ENCODE peak calls at places on chromosome 1, in seven cellular contexts. V is mesendoderm, W is endothelial cell of umbilical vein, Z is K562, O is mammary epithelial cell, G is fibroblast of lung, Y is neural progenitor cell. B is an unnamed sample. For H3K27me3, the result is how much of the 10 kb centered on the place peaks cover.

GRCh38 chr1:231628207-231628876 is 1.8 kb downstream of the DISC1 start:
- DNase-seq in V (no peak), W (peak), Z (no peak), O (no peak), G (no peak), Y (no peak), B (peak)

GRCh38 chr1:35883681-35884155 is 709 bp downstream of the AGO1 start:
- DNase-seq in V (peak), W (peak), Z (peak), O (peak), G (peak), Y (peak), B (peak)

GRCh38 chr1:227946624-227947424 is 908 bp downstream of the WNT9A start:
- DNase-seq in V (peak), W (no peak), Z (peak), O (peak), G (peak), Y (peak), B (peak)

GRCh38 chr1:147720557-147720956 is 39.8 kb downstream of the GJA5 start:
- DNase-seq in V (no peak), W (no peak), Z (no peak), O (no peak), G (no peak), Y (no peak), B (no peak)

GRCh38 chr1:202806845-202807366 is 1.3 kb downstream of the KDM5B start:
- DNase-seq in V (peak), W (peak), Z (peak), O (peak), G (peak), Y (peak), B (peak)

GRCh38 chr1:2275796-2276536 is 47.8 kb downstream of the SKI start:
- DNase-seq in V (peak), W (no peak), Z (peak), O (no peak), G (peak), Y (no peak), B (no peak)

GRCh38 chr1:167821969-167822685 is 91.8 kb downstream of the ADCY10 start:
- DNase-seq in V (peak), W (no peak), Z (peak), O (no peak), G (peak), Y (no peak), B (no peak)

GRCh38 chr1:114286960-114287359 is 133.3 kb upstream of the SYT6 start:
- DNase-seq in V (peak), W (no peak), Z (no peak), O (no peak), G (no peak), Y (no peak), B (no peak)

GRCh38 chr1:212814989-212815388 is 23.3 kb downstream of the TATDN3 start:
- DNase-seq in V (no peak), W (peak), Z (peak), O (no peak), G (no peak), Y (no peak), B (peak)

GRCh38 chr1:217535601-217536377 is 95.1 kb downstream of the GPATCH2 start:
- DNase-seq in V (no peak), W (no peak), Z (no peak), O (peak), G (no peak), Y (no peak), B (peak)

GRCh38 chr1:171664976-171665375 is 12.5 kb upstream of the MYOC start:
- DNase-seq in V (peak), W (no peak), Z (no peak), O (peak), G (no peak), Y (no peak), B (no peak)

GRCh38 chr1:68378296-68379084 is 71.3 kb downstream of the RPE65 start:
- DNase-seq in V (no peak), W (peak), Z (no peak), O (peak), G (peak), Y (no peak), B (peak)

GRCh38 chr1:18938008-18938706 is 18.3 kb downstream of the IFFO2 start:
- DNase-seq in V (peak), W (no peak), Z (no peak), O (peak), G (no peak), Y (no peak), B (no peak)

GRCh38 chr1:162351443-162351842 is 25.2 kb downstream of the SPATA46 start:
- DNase-seq in V (peak), W (no peak), Z (peak), O (no peak), G (no peak), Y (no peak), B (no peak)

GRCh38 chr1:206864939-206865671 is at the start of gene IL20:
- DNase-seq in V (peak), W (peak), Z (peak), O (peak), G (peak), Y (peak), B (peak)

GRCh38 chr1:18536356-18536755 is 55.6 kb downstream of the KLHDC7A start:
- DNase-seq in V (no peak), W (no peak), Z (no peak), O (no peak), G (no peak), Y (no peak), B (no peak)

GRCh38 chr1:79497193-79497773 is 490.8 kb upstream of the ADGRL4 start:
- DNase-seq in V (peak), W (peak), Z (peak), O (peak), G (peak), Y (peak), B (peak)

GRCh38 chr1:161216945-161217712 is 2.0 kb downstream of the FCER1G start:
- DNase-seq in V (no peak), W (no peak), Z (no peak), O (no peak), G (peak), Y (no peak), B (no peak)

GRCh38 chr1:160261526-160261877 is 847 bp downstream of the DCAF8 start:
- DNase-seq in V (peak), W (peak), Z (peak), O (peak), G (peak), Y (peak), B (peak)

GRCh38 chr1:160129558-160129957 is 14.0 kb downstream of the ATP1A2 start:
- DNase-seq in V (no peak), W (no peak), Z (no peak), O (no peak), G (no peak), Y (no peak), B (no peak)

GRCh38 chr1:50968884-50969610 is 998 bp upstream of the CDKN2C start:
- DNase-seq in V (peak), W (peak), Z (no peak), O (peak), G (peak), Y (peak), B (peak)

GRCh38 chr1:16904560-16905111 is 8.9 kb downstream of the RNU1-2 start:
- DNase-seq in V (peak), W (peak), Z (peak), O (peak), G (peak), Y (peak), B (peak)

GRCh38 chr1:16906873-16907272 is 11.1 kb downstream of the RNU1-2 start:
- DNase-seq in V (no peak), W (no peak), Z (no peak), O (no peak), G (no peak), Y (no peak), B (no peak)

GRCh38 chr1:16905856-16906702 is 10.3 kb downstream of the RNU1-2 start:
- DNase-seq in V (no peak), W (no peak), Z (peak), O (peak), G (peak), Y (no peak), B (peak)

GRCh38 chr1:16905112-16905855 is 9.5 kb downstream of the RNU1-2 start:
- DNase-seq in V (peak), W (no peak), Z (peak), O (peak), G (peak), Y (peak), B (peak)

DNA sequence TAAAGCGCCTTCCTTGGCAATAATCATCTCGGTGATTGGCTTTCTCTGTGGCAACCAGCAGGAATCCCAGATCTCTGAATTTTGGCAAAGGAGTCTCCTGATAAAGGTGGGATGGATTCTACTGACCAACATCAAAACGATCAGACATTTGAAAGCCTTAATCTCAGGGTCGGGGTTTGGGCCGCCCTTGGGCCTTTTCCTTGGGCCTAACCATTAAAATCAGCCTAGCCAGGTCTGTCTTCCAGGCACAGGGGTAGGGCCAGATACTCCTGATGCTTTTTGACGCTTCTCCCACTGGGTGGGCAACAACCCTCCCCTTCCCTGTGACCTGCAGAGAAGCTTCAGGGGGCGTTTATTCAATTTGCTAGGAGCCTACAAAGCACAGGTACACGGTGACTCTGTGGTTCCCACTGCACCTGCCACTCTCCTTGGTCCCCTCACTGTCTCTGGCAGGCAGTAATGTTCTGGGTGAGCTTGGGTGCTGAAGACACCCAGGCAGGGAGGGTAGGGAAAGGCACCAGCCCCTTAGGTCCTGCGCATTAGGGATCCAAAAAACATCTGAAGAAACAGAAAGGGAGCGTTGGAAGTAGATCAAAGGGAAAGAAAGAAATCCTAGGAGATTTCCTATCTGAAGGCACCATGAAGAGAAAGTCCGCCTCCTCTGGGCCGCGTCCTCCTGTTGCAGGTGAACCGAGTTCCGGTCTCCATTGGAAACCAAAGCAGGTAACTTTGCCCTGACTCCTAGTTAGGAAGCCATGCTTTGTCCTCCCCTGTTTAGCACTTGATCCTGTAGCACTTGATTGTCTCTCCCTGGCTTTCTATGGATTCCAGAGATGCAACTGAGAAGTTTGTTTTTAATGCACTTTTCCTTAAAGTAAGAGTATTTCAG is 12.3 kb downstream of the RNU1-2 start:
- DNase-seq in V (no peak), W (no peak), Z (no peak), O (no peak), G (no peak), Y (no peak), B (no peak)
- H3K9ac ChIP-seq in V (no peak), W (no peak), Z (peak), O (no peak), G (no peak), Y (no peak), B (no peak)

GRCh38 chr1:175219774-175220173 is 27.2 kb upstream of the KIAA0040 start:
- DNase-seq in V (no peak), W (peak), Z (no peak), O (no peak), G (no peak), Y (no peak), B (no peak)
- H3K27me3 ChIP-seq in V (under half), W (under half), Z (under half), O (under half), G (under half), Y (under half), B (under half)

GRCh38 chr1:180912801-180913616 is at the start of gene KIAA1614:
- DNase-seq in V (peak), W (no peak), Z (no peak), O (no peak), G (peak), Y (peak), B (no peak)

GRCh38 chr1:180909462-180909976 is 3.2 kb upstream of the KIAA1614 start:
- DNase-seq in V (no peak), W (no peak), Z (no peak), O (no peak), G (no peak), Y (no peak), B (no peak)

GRCh38 chr1:180909005-180909414 is 3.7 kb upstream of the KIAA1614 start:
- DNase-seq in V (no peak), W (no peak), Z (no peak), O (no peak), G (no peak), Y (no peak), B (no peak)

GRCh38 chr1:180912211-180912800 is 391 bp upstream of the KIAA1614 start:
- DNase-seq in V (peak), W (no peak), Z (no peak), O (no peak), G (peak), Y (peak), B (no peak)

DNA sequence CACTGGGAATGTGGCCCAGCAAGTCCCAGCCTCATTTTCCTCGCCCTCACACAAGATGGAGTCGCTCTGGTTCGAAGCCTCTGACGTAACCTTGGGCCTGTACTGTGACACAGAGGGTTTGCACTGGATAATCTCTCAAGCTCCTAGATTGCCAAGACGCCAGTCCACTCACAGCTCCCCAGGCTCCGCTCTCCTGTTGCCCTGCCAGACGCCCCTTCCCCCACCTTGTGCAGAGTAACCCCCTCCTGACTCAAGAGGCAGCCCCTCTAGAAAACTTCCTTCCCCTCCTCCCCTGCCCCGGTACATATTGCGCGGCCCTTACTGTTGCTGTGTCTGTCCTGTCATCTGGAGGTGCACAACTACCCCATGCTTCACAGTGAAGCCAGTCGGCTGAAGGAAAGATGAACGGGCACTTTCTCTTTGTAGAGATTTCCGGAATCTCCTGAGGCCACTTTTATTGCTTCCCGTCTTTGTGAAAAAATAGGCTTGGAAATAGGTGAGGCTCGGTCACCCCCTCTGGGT is 996 bp upstream of the KIAA1614 start:
- DNase-seq in V (peak), W (no peak), Z (no peak), O (no peak), G (peak), Y (no peak), B (no peak)
- H3K9ac ChIP-seq in V (peak), W (no peak), Z (no peak), O (no peak), G (peak), Y (no peak), B (no peak)

DNA sequence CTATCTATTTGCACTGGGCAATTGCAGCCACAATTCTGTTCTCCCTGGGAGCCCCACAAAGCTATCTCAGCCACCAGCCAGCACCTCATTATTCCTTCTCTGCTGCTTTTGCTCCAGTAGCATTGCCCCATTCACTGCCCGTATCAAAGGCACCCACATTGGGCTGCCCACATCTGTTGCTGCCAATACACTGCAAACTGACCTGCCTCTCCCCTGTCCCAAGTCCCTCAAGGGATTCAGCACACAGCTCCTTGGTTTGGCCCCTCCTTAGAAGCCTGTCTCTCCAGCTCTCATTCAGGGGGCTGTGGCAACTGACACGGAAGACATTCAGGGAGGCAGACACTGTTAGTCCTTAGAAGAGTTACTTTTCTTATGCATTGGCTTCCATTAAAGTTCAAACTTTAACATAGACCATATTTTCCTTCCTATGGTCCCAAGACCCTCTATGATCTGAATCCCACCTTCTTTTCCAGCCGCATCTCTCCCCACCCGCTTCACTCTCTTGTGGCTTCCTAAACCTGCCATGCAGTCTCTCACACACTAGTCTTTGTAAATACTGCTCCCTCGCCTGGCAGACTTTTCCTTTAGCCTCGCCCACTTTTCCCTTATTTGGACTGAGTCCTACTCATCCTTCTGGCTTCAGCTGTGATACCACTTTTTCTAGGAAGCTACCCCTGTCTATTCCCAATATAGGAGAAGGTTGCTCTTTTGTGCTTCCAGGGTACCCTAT is 19.3 kb upstream of the KLHDC8A start:
- DNase-seq in V (peak), W (no peak), Z (peak), O (peak), G (peak), Y (peak), B (peak)
- H3K27me3 ChIP-seq in V (under half), W (under half), Z (half or more), O (under half), G (under half), Y (under half), B (under half)

GRCh38 chr1:164768045-164768402 is 209.0 kb downstream of the PBX1 start:
- DNase-seq in V (no peak), W (no peak), Z (no peak), O (no peak), G (peak), Y (no peak), B (no peak)

GRCh38 chr1:164764333-164764732 is 205.3 kb downstream of the PBX1 start:
- DNase-seq in V (no peak), W (no peak), Z (no peak), O (no peak), G (peak), Y (no peak), B (no peak)

GRCh38 chr1:164767257-164768044 is 208.5 kb downstream of the PBX1 start:
- DNase-seq in V (no peak), W (peak), Z (no peak), O (no peak), G (peak), Y (no peak), B (peak)

GRCh38 chr1:164765557-164765956 is 206.6 kb downstream of the PBX1 start:
- DNase-seq in V (peak), W (no peak), Z (no peak), O (peak), G (peak), Y (no peak), B (peak)

GRCh38 chr1:164765993-164766720 is 207.2 kb downstream of the PBX1 start:
- DNase-seq in V (no peak), W (no peak), Z (no peak), O (no peak), G (no peak), Y (no peak), B (no peak)
- H3K9ac ChIP-seq in V (no peak), W (no peak), Z (no peak), O (no peak), G (no peak), Y (no peak), B (no peak)